ENCODE peak calls at places on chromosomes 4 and X, in nine cellular contexts. One of them, this sample, is unnamed. For H3K27me3, the result is how much of the 10 kb centered on the place peaks cover.

GRCh38 chrX:35439692-35440091 is 358.4 kb upstream of the MAGEB16 start:
- DNase-seq in CD4-positive, alpha-beta memory T cell: no peak
- DNase-seq in endothelial cell of umbilical vein: no peak
- DNase-seq in effector memory CD4-positive, alpha-beta T cell: no peak
- DNase-seq in suprapubic skin: no peak
- DNase-seq in uterus: no peak
- DNase-seq in mesendoderm: no peak
- DNase-seq in IMR-90: no peak
- DNase-seq in CD8-positive, alpha-beta T cell: no peak
- DNase-seq in this sample: no peak

GRCh38 chr4:6917445-6918241 is 8.0 kb downstream of the TBC1D14 start:
- DNase-seq in IMR-90: no peak
- DNase-seq in CD4-positive, alpha-beta memory T cell: no peak
- DNase-seq in endothelial cell of umbilical vein: peak
- DNase-seq in mesendoderm: peak
- DNase-seq in effector memory CD4-positive, alpha-beta T cell: no peak
- DNase-seq in CD8-positive, alpha-beta T cell: no peak
- DNase-seq in uterus: peak
- DNase-seq in suprapubic skin: no peak
- DNase-seq in this sample: no peak

GRCh38 chr4:16070203-16070602 is 13.6 kb downstream of the PROM1 start:
- DNase-seq in endothelial cell of umbilical vein: no peak
- DNase-seq in CD4-positive, alpha-beta memory T cell: no peak
- DNase-seq in mesendoderm: no peak
- DNase-seq in uterus: no peak
- DNase-seq in CD8-positive, alpha-beta T cell: no peak
- DNase-seq in IMR-90: no peak
- DNase-seq in suprapubic skin: no peak
- DNase-seq in effector memory CD4-positive, alpha-beta T cell: no peak
- DNase-seq in this sample: no peak

GRCh38 chr4:127240721-127241120 is 392.0 kb upstream of the INTU start:
- DNase-seq in CD8-positive, alpha-beta T cell: no peak
- DNase-seq in CD4-positive, alpha-beta memory T cell: no peak
- DNase-seq in suprapubic skin: no peak
- DNase-seq in uterus: no peak
- DNase-seq in mesendoderm: no peak
- DNase-seq in effector memory CD4-positive, alpha-beta T cell: no peak
- DNase-seq in endothelial cell of umbilical vein: no peak
- DNase-seq in IMR-90: no peak
- DNase-seq in this sample: no peak

GRCh38 chrX:131729295-131729694 is 185.4 kb downstream of the OR13H1 start:
- DNase-seq in CD4-positive, alpha-beta memory T cell: no peak
- DNase-seq in mesendoderm: no peak
- DNase-seq in endothelial cell of umbilical vein: no peak
- DNase-seq in CD8-positive, alpha-beta T cell: no peak
- DNase-seq in uterus: peak
- DNase-seq in IMR-90: peak
- DNase-seq in suprapubic skin: peak
- DNase-seq in effector memory CD4-positive, alpha-beta T cell: no peak
- DNase-seq in this sample: no peak

GRCh38 chr4:93346840-93347239 is 481.7 kb upstream of the ATOH1 start:
- DNase-seq in CD8-positive, alpha-beta T cell: no peak
- DNase-seq in CD4-positive, alpha-beta memory T cell: no peak
- DNase-seq in effector memory CD4-positive, alpha-beta T cell: no peak
- DNase-seq in suprapubic skin: no peak
- DNase-seq in uterus: no peak
- DNase-seq in mesendoderm: no peak
- DNase-seq in IMR-90: no peak
- DNase-seq in endothelial cell of umbilical vein: no peak
- DNase-seq in this sample: no peak

GRCh38 chrX:75365243-75365975 is 91.5 kb downstream of the UPRT start:
- DNase-seq in uterus: no peak
- DNase-seq in CD8-positive, alpha-beta T cell: no peak
- DNase-seq in endothelial cell of umbilical vein: no peak
- DNase-seq in suprapubic skin: no peak
- DNase-seq in CD4-positive, alpha-beta memory T cell: no peak
- DNase-seq in effector memory CD4-positive, alpha-beta T cell: no peak
- DNase-seq in mesendoderm: peak
- DNase-seq in IMR-90: no peak
- DNase-seq in this sample: no peak

GRCh38 chr4:72969957-72970356 is 99.6 kb downstream of the COX18 start:
- DNase-seq in effector memory CD4-positive, alpha-beta T cell: no peak
- DNase-seq in CD4-positive, alpha-beta memory T cell: no peak
- DNase-seq in uterus: no peak
- DNase-seq in IMR-90: peak
- DNase-seq in CD8-positive, alpha-beta T cell: no peak
- DNase-seq in suprapubic skin: no peak
- DNase-seq in mesendoderm: no peak
- DNase-seq in endothelial cell of umbilical vein: no peak
- DNase-seq in this sample: no peak

GRCh38 chr4:36292551-36293188 is 11.3 kb downstream of the DTHD1 start:
- DNase-seq in effector memory CD4-positive, alpha-beta T cell: no peak
- DNase-seq in CD4-positive, alpha-beta memory T cell: no peak
- DNase-seq in IMR-90: no peak
- DNase-seq in suprapubic skin: no peak
- DNase-seq in uterus: no peak
- DNase-seq in endothelial cell of umbilical vein: no peak
- DNase-seq in mesendoderm: no peak
- DNase-seq in CD8-positive, alpha-beta T cell: no peak
- DNase-seq in this sample: no peak

GRCh38 chrX:120517936-120518335 is 42.8 kb downstream of the CUL4B start:
- DNase-seq in suprapubic skin: no peak
- DNase-seq in CD4-positive, alpha-beta memory T cell: no peak
- DNase-seq in effector memory CD4-positive, alpha-beta T cell: no peak
- DNase-seq in uterus: no peak
- DNase-seq in IMR-90: peak
- DNase-seq in mesendoderm: no peak
- DNase-seq in endothelial cell of umbilical vein: peak
- DNase-seq in CD8-positive, alpha-beta T cell: no peak
- DNase-seq in this sample: no peak

GRCh38 chr4:38125816-38126215 is 165.6 kb downstream of the PTTG2 start:
- DNase-seq in CD4-positive, alpha-beta memory T cell: no peak
- DNase-seq in CD8-positive, alpha-beta T cell: no peak
- DNase-seq in IMR-90: peak
- DNase-seq in suprapubic skin: no peak
- DNase-seq in endothelial cell of umbilical vein: no peak
- DNase-seq in effector memory CD4-positive, alpha-beta T cell: no peak
- DNase-seq in mesendoderm: no peak
- DNase-seq in uterus: no peak
- DNase-seq in this sample: no peak

GRCh38 chr4:111228396-111228795 is 605.5 kb upstream of the PITX2 start:
- DNase-seq in endothelial cell of umbilical vein: no peak
- DNase-seq in CD8-positive, alpha-beta T cell: no peak
- DNase-seq in effector memory CD4-positive, alpha-beta T cell: no peak
- DNase-seq in uterus: no peak
- DNase-seq in CD4-positive, alpha-beta memory T cell: no peak
- DNase-seq in mesendoderm: no peak
- DNase-seq in suprapubic skin: no peak
- DNase-seq in IMR-90: peak
- DNase-seq in this sample: no peak

GRCh38 chr4:161680146-161680545 is 483.7 kb downstream of the FSTL5 start:
- DNase-seq in CD4-positive, alpha-beta memory T cell: no peak
- DNase-seq in CD8-positive, alpha-beta T cell: no peak
- DNase-seq in mesendoderm: no peak
- DNase-seq in effector memory CD4-positive, alpha-beta T cell: no peak
- DNase-seq in endothelial cell of umbilical vein: peak
- DNase-seq in suprapubic skin: no peak
- DNase-seq in uterus: no peak
- DNase-seq in IMR-90: no peak
- DNase-seq in this sample: no peak

GRCh38 chrX:42992199-42992943 is 214.4 kb upstream of the PPP1R2C start:
- DNase-seq in uterus: no peak
- DNase-seq in IMR-90: no peak
- DNase-seq in CD8-positive, alpha-beta T cell: no peak
- DNase-seq in effector memory CD4-positive, alpha-beta T cell: no peak
- DNase-seq in endothelial cell of umbilical vein: peak
- DNase-seq in suprapubic skin: no peak
- DNase-seq in mesendoderm: peak
- DNase-seq in CD4-positive, alpha-beta memory T cell: no peak
- DNase-seq in this sample: peak

GRCh38 chr4:187236491-187236890 is 512.8 kb upstream of the FAT1 start:
- DNase-seq in endothelial cell of umbilical vein: no peak
- DNase-seq in CD8-positive, alpha-beta T cell: no peak
- DNase-seq in uterus: no peak
- DNase-seq in mesendoderm: no peak
- DNase-seq in effector memory CD4-positive, alpha-beta T cell: no peak
- DNase-seq in suprapubic skin: no peak
- DNase-seq in IMR-90: peak
- DNase-seq in CD4-positive, alpha-beta memory T cell: no peak
- DNase-seq in this sample: no peak

GRCh38 chr4:77021614-77022089 is 54.1 kb downstream of the CCNI start:
- DNase-seq in suprapubic skin: no peak
- DNase-seq in CD4-positive, alpha-beta memory T cell: no peak
- DNase-seq in CD8-positive, alpha-beta T cell: no peak
- DNase-seq in uterus: no peak
- DNase-seq in mesendoderm: peak
- DNase-seq in IMR-90: peak
- DNase-seq in effector memory CD4-positive, alpha-beta T cell: no peak
- DNase-seq in endothelial cell of umbilical vein: no peak
- DNase-seq in this sample: no peak

GRCh38 chr4:142815834-142816233 is 30.3 kb downstream of the INPP4B start:
- DNase-seq in endothelial cell of umbilical vein: no peak
- DNase-seq in mesendoderm: peak
- DNase-seq in CD8-positive, alpha-beta T cell: no peak
- DNase-seq in suprapubic skin: no peak
- DNase-seq in CD4-positive, alpha-beta memory T cell: no peak
- DNase-seq in IMR-90: peak
- DNase-seq in effector memory CD4-positive, alpha-beta T cell: no peak
- DNase-seq in uterus: no peak
- DNase-seq in this sample: no peak

DNA sequence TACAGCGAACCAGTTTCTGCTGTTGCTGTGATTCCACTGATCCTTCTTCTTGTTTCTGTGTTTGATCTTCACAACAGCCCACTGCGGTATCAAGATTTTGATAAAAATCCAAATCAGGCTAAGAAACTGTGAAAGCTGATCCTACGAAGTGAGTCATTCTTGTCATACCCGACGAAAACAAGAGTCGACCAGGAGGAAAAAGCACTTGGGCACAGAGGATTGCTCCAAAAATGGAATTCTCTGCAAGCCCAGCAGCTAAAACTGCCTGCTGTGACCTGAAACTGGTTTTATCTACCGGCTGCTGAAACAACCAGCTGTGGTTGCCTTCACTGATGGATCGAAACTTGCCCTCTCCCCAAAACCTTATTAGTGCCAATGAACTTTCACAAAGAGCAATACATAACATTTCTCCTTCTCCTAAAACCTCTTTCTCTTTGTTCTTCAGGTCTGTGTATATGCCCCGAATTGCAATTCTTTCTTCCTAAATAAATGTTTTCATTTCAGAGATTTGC is 607.0 kb upstream of the PRKX start:
- DNase-seq in mesendoderm: peak
- DNase-seq in suprapubic skin: no peak
- DNase-seq in CD4-positive, alpha-beta memory T cell: no peak
- DNase-seq in CD8-positive, alpha-beta T cell: no peak
- DNase-seq in IMR-90: no peak
- DNase-seq in effector memory CD4-positive, alpha-beta T cell: no peak
- DNase-seq in endothelial cell of umbilical vein: no peak
- DNase-seq in uterus: no peak
- DNase-seq in this sample: no peak
- H3K27me3 ChIP-seq in mesendoderm: under half
- H3K27me3 ChIP-seq in suprapubic skin: under half
- H3K27me3 ChIP-seq in CD4-positive, alpha-beta memory T cell: under half
- H3K27me3 ChIP-seq in CD8-positive, alpha-beta T cell: under half
- H3K27me3 ChIP-seq in IMR-90: under half
- H3K27me3 ChIP-seq in effector memory CD4-positive, alpha-beta T cell: under half
- H3K27me3 ChIP-seq in endothelial cell of umbilical vein: under half
- H3K27me3 ChIP-seq in uterus: under half
- H3K27me3 ChIP-seq in this sample: under half

DNA sequence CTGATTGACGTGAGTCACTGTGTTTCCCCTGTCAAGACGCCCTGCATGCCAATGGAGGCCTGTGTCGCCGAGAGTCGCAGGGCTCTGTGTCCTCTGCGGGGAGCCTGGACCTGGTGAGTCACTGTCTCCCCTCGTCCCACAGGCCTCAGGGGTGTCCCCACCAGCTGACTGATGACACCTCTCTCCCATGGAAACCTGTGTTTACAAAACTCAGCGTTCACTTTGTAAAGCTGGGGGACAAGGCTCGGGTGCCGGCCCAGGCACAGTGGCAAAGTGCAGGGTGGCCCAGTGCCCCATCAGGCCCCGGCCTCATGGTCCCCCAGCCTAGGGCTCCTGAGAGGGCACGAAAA is 21.2 kb upstream of the HGFAC start:
- DNase-seq in endothelial cell of umbilical vein: no peak
- DNase-seq in mesendoderm: peak
- DNase-seq in CD4-positive, alpha-beta memory T cell: no peak
- DNase-seq in suprapubic skin: peak
- DNase-seq in uterus: no peak
- DNase-seq in effector memory CD4-positive, alpha-beta T cell: no peak
- DNase-seq in IMR-90: no peak
- DNase-seq in CD8-positive, alpha-beta T cell: no peak
- DNase-seq in this sample: no peak
- H3K27me3 ChIP-seq in endothelial cell of umbilical vein: under half
- H3K27me3 ChIP-seq in mesendoderm: under half
- H3K27me3 ChIP-seq in CD4-positive, alpha-beta memory T cell: under half
- H3K27me3 ChIP-seq in suprapubic skin: under half
- H3K27me3 ChIP-seq in uterus: under half
- H3K27me3 ChIP-seq in effector memory CD4-positive, alpha-beta T cell: under half
- H3K27me3 ChIP-seq in IMR-90: under half
- H3K27me3 ChIP-seq in CD8-positive, alpha-beta T cell: under half
- H3K27me3 ChIP-seq in this sample: under half

GRCh38 chr4:134313591-134313990 is 112.0 kb upstream of the PABPC4L start:
- DNase-seq in suprapubic skin: no peak
- DNase-seq in effector memory CD4-positive, alpha-beta T cell: no peak
- DNase-seq in IMR-90: no peak
- DNase-seq in uterus: no peak
- DNase-seq in CD4-positive, alpha-beta memory T cell: no peak
- DNase-seq in endothelial cell of umbilical vein: peak
- DNase-seq in CD8-positive, alpha-beta T cell: no peak
- DNase-seq in mesendoderm: no peak
- DNase-seq in this sample: no peak

DNA sequence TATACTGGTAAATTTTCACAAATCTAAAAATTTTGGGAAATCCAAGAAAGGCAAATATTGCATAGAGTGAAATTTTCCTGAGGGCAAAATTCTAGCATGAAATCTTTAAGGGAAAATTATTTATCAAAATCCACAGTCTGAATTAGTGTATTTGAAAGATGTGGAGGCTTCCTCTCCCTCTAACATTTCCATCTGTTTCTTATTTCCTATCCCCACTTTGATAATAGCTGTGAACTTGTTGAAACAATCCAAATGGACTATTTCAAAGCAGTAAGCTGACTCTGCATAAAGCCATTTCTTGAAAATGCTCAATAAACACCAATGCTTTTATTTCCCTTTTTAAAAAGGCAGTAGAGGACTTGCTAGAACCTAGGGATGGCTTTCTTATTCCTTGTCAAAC is 107.3 kb upstream of the PABPC4L start:
- DNase-seq in effector memory CD4-positive, alpha-beta T cell: no peak
- DNase-seq in mesendoderm: no peak
- DNase-seq in suprapubic skin: no peak
- DNase-seq in IMR-90: no peak
- DNase-seq in CD8-positive, alpha-beta T cell: no peak
- DNase-seq in CD4-positive, alpha-beta memory T cell: no peak
- DNase-seq in uterus: no peak
- DNase-seq in endothelial cell of umbilical vein: no peak
- DNase-seq in this sample: no peak
- H3K27me3 ChIP-seq in effector memory CD4-positive, alpha-beta T cell: under half
- H3K27me3 ChIP-seq in mesendoderm: under half
- H3K27me3 ChIP-seq in suprapubic skin: under half
- H3K27me3 ChIP-seq in IMR-90: under half
- H3K27me3 ChIP-seq in CD8-positive, alpha-beta T cell: under half
- H3K27me3 ChIP-seq in CD4-positive, alpha-beta memory T cell: under half
- H3K27me3 ChIP-seq in uterus: under half
- H3K27me3 ChIP-seq in endothelial cell of umbilical vein: under half
- H3K27me3 ChIP-seq in this sample: under half

GRCh38 chrX:104253567-104254441 is 929 bp downstream of the ESX1 start:
- DNase-seq in effector memory CD4-positive, alpha-beta T cell: no peak
- DNase-seq in CD8-positive, alpha-beta T cell: no peak
- DNase-seq in CD4-positive, alpha-beta memory T cell: no peak
- DNase-seq in endothelial cell of umbilical vein: no peak
- DNase-seq in uterus: no peak
- DNase-seq in IMR-90: no peak
- DNase-seq in mesendoderm: peak
- DNase-seq in suprapubic skin: no peak
- DNase-seq in this sample: no peak
- H3K27me3 ChIP-seq in effector memory CD4-positive, alpha-beta T cell: under half
- H3K27me3 ChIP-seq in CD8-positive, alpha-beta T cell: under half
- H3K27me3 ChIP-seq in CD4-positive, alpha-beta memory T cell: under half
- H3K27me3 ChIP-seq in endothelial cell of umbilical vein: under half
- H3K27me3 ChIP-seq in uterus: under half
- H3K27me3 ChIP-seq in IMR-90: under half
- H3K27me3 ChIP-seq in mesendoderm: under half
- H3K27me3 ChIP-seq in suprapubic skin: under half
- H3K27me3 ChIP-seq in this sample: half or more